ENCODE peak calls at places on chromosomes 2 and 18, in nine cellular contexts. W is neuronal stem cell, X is fibroblast of lung, S is neural progenitor cell, R is GM23248, A is IMR-90, B is A549, P is PC-3, M is MM.1S. Y is an unnamed sample. For H3K9me3, the result is how much of the 10 kb centered on the place peaks cover.

GRCh38 chr2:205706769-205707375 is 24.6 kb downstream of the NRP2 start:
- DNase-seq in W (no peak), A (peak), S (no peak), M (peak), X (peak), B (no peak), P (peak), R (peak), Y (peak)

GRCh38 chr2:179592167-179592936 is 269.1 kb downstream of the ZNF385B start:
- DNase-seq in S (no peak), P (peak), W (no peak), B (no peak), R (peak), A (peak), M (no peak), X (peak), Y (peak)

GRCh38 chr2:239022437-239023260 is 174.8 kb downstream of the TWIST2 start:
- DNase-seq in R (peak), W (no peak), X (no peak), A (no peak), P (no peak), M (no peak), B (no peak), S (no peak), Y (no peak)

GRCh38 chr2:120291464-120292311 is 39.0 kb downstream of the RALB start:
- DNase-seq in S (no peak), R (peak), B (no peak), P (peak), X (no peak), M (no peak), W (no peak), A (peak), Y (peak)

GRCh38 chr2:161206491-161207032 is 46.3 kb downstream of the TANK start:
- DNase-seq in W (no peak), B (no peak), A (no peak), P (no peak), R (peak), M (no peak), S (no peak), X (no peak), Y (no peak)

GRCh38 chr2:120673571-120674061 is 62.1 kb upstream of the GLI2 start:
- DNase-seq in A (no peak), W (no peak), P (no peak), M (no peak), R (no peak), B (no peak), X (no peak), S (no peak), Y (no peak)

GRCh38 chr2:218404351-218405145 is 4.9 kb downstream of the CTDSP1 start:
- DNase-seq in W (no peak), X (no peak), B (no peak), M (no peak), R (peak), P (no peak), A (no peak), S (peak), Y (no peak)

GRCh38 chr2:176976766-176977165 is 235.8 kb upstream of the HNRNPA3 start:
- DNase-seq in P (no peak), M (no peak), W (no peak), A (no peak), X (no peak), R (no peak), S (no peak), B (no peak), Y (no peak)

GRCh38 chr2:164073053-164073757 is 337.4 kb upstream of the FIGN start:
- DNase-seq in P (no peak), B (no peak), X (no peak), A (no peak), W (no peak), M (no peak), R (peak), S (no peak), Y (peak)

GRCh38 chr2:27085670-27086089 is 892 bp upstream of the KHK start:
- DNase-seq in B (peak), S (peak), R (peak), M (peak), A (peak), W (no peak), X (peak), P (peak), Y (peak)

GRCh38 chr2:30208453-30208852 is 22.9 kb upstream of the LBH start:
- DNase-seq in X (peak), A (peak), R (peak), B (peak), M (peak), P (peak), W (peak), S (peak), Y (peak)

GRCh38 chr2:38432827-38433606 is 55.9 kb upstream of the ATL2 start:
- DNase-seq in R (no peak), A (no peak), S (no peak), B (no peak), W (no peak), M (no peak), P (no peak), X (no peak), Y (no peak)

GRCh38 chr2:157348291-157348921 is 22.8 kb upstream of the ERMN start:
- DNase-seq in W (no peak), X (no peak), P (no peak), M (no peak), A (no peak), S (no peak), R (no peak), B (no peak), Y (no peak)

GRCh38 chr2:23009545-23010149 is 375.3 kb upstream of the KLHL29 start:
- DNase-seq in W (no peak), X (peak), P (no peak), A (peak), M (no peak), S (no peak), B (no peak), R (peak), Y (peak)

GRCh38 chr2:39128919-39129391 is 8.1 kb upstream of the SOS1 start:
- DNase-seq in B (no peak), A (no peak), R (peak), X (peak), W (no peak), S (no peak), M (peak), P (peak), Y (no peak)

GRCh38 chr2:4979127-4979526 is 713.1 kb upstream of the SOX11 start:
- DNase-seq in B (no peak), S (peak), A (no peak), R (no peak), P (no peak), W (no peak), M (no peak), X (no peak), Y (no peak)

DNA sequence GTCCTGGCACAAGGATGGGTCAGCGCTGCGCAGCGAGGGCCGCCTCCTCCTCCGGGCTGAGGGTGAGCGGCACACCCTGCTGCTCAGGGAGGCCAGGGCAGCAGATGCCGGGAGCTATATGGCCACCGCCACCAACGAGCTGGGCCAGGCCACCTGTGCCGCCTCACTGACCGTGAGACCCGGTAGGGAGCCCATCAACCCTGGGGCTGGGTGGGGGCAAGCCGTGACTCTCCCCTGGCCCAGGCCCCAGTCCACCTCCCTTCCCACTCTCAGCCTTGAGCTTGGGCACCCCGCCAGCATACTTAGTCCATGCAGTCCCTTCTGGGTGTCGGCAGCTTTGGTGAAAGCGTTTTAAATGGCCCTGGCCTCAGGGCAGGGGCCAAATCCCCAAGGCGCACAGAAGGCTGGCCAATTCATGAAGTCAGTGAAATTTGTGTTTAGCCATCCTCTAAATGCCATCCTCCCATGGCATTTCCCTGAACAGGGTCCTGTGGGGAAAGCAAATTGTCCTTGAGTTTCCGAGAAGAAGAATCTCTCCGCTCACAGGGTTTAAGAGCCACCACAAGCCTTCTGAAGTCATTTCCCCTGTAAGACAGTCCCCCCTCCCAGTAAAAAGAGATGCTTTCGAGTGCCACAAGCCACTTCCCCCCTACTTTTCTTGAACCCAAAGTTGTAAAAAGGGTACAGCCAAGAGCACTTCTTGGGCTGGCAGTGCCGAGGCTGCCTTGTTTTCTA is 17.1 kb downstream of the SPEG start:
- DNase-seq in M (no peak), X (peak), S (no peak), W (no peak), A (peak), B (no peak), R (no peak), P (no peak), Y (peak)
- H3K4me2 ChIP-seq in M (no peak), X (no peak), S (no peak), W (no peak), A (no peak), B (no peak), R (no peak), P (peak), Y (peak)

GRCh38 chr2:228839506-228839905 is 431.6 kb downstream of the PID1 start:
- DNase-seq in M (no peak), R (no peak), S (no peak), P (no peak), W (no peak), X (peak), B (no peak), A (no peak), Y (no peak)

GRCh38 chr2:228840113-228840742 is 430.9 kb downstream of the PID1 start:
- DNase-seq in W (no peak), R (no peak), M (no peak), A (no peak), P (no peak), X (no peak), B (no peak), S (no peak), Y (no peak)

GRCh38 chr2:228840743-228841114 is 430.4 kb downstream of the PID1 start:
- DNase-seq in P (no peak), A (no peak), X (no peak), R (no peak), B (no peak), M (no peak), S (no peak), W (no peak), Y (no peak)

GRCh38 chr2:228841475-228841874 is 429.6 kb downstream of the PID1 start:
- DNase-seq in X (no peak), M (no peak), R (no peak), A (no peak), W (no peak), S (no peak), B (no peak), P (no peak), Y (no peak)

GRCh38 chr2:228838819-228839218 is 432.3 kb downstream of the PID1 start:
- DNase-seq in X (no peak), P (no peak), W (no peak), S (peak), B (no peak), M (no peak), R (no peak), A (no peak), Y (no peak)
- H3K9me3 ChIP-seq in X (under half), P (under half), W (under half), S (under half), B (under half), M (under half), R (under half), A (under half), Y (under half)

DNA sequence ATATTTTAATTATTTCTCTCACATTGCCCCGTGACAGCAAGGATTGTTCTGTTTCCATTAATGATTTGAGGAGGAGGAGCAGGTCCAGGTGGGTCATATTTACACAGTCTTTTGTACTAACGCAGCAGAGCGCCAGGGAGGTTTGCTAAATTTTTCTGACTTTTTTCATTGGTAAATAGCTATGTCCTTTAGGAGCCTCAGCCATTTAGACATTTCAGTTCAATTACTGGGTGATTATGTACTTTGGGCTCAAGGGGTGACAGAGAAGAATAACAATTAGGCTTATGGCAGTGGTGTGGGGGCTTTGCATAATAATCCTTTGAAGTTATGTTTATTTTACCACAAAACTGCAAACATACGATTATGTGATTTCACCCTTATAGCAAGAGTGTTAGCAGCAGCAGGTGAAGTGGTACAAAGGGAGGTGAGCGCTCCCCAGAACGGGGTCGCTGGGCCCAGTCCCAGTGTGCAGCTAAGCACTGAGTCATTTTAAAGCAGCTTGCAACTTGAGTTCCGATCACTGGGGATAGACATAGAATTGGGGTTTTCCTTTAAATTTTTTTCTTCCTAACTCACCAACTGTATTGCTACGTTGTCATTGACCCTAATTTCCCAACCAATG is 80.3 kb downstream of the TSHZ1 start:
- DNase-seq in B (no peak), R (no peak), P (no peak), A (no peak), W (no peak), S (no peak), X (no peak), M (no peak), Y (no peak)
- H3K4me2 ChIP-seq in B (no peak), R (no peak), P (no peak), A (no peak), W (no peak), S (no peak), X (no peak), M (no peak), Y (no peak)

GRCh38 chr2:159155315-159155714 is 131.2 kb downstream of the WDSUB1 start:
- DNase-seq in P (peak), X (no peak), R (no peak), W (no peak), S (no peak), B (no peak), A (no peak), M (no peak), Y (no peak)
- H3K9me3 ChIP-seq in P (under half), X (under half), R (under half), W (under half), S (under half), B (under half), A (under half), M (under half), Y (under half)

DNA sequence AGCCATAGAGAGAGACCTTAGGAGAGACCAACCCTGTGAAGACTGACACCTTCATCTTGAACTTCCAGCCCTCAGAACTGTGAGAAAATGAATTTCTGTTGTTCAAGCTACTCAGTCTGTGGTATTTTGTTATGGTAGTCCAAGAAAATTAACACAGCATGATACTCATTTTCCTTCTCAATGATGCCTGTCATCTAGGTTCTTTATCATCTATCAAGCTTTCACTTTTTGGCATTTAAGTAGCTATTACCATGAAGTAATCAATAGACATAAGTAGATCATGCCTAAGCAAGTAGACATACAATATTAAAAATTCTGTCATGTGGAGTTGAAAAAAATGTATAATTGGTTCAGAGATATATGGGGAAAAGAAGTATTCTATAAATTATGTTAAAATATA is 444.7 kb downstream of the THSD7B start:
- DNase-seq in R (no peak), A (no peak), P (no peak), X (no peak), M (no peak), W (no peak), S (no peak), B (no peak), Y (no peak)
- H3K4me2 ChIP-seq in R (no peak), A (no peak), P (no peak), X (no peak), M (no peak), W (no peak), S (no peak), B (no peak), Y (no peak)